ENCODE peak calls at places on chromosome 6, in six cellular contexts. O, J, P, Y, B and A are unnamed samples. For H3K4me1, the result is how much of the 10 kb centered on the place peaks cover.

GRCh38 chr6:43334466-43335095 is 26.0 kb upstream of the CRIP3 start:
- DNase-seq in O (peak), J (peak), P (no peak), Y (peak), B (peak), A (peak)

GRCh38 chr6:95249176-95249575 is 328.2 kb upstream of the MANEA start:
- DNase-seq in O (peak), J (no peak), P (no peak), Y (no peak), B (no peak), A (no peak)

GRCh38 chr6:111242452-111242851 is 155.1 kb downstream of the SLC16A10 start:
- DNase-seq in O (peak), J (no peak), P (no peak), Y (no peak), B (no peak), A (no peak)

GRCh38 chr6:52815167-52816092 is 11.8 kb upstream of the GSTA1 start:
- DNase-seq in O (peak), J (peak), P (no peak), Y (peak), B (peak), A (peak)

GRCh38 chr6:162474722-162475121 is 252.8 kb downstream of the PRKN start:
- DNase-seq in O (no peak), J (no peak), P (no peak), Y (no peak), B (no peak), A (no peak)

GRCh38 chr6:30060634-30060981 is 457 bp upstream of the POLR1H start:
- DNase-seq in O (no peak), J (peak), P (no peak), Y (no peak), B (no peak), A (no peak)

GRCh38 chr6:118668761-118669411 is 17.5 kb upstream of the CEP85L start:
- DNase-seq in O (no peak), J (no peak), P (no peak), Y (no peak), B (no peak), A (no peak)

GRCh38 chr6:33438978-33439594 is 15.3 kb upstream of the ZBTB9 start:
- DNase-seq in O (no peak), J (no peak), P (no peak), Y (no peak), B (no peak), A (no peak)

GRCh38 chr6:169931223-169931760 is 179.9 kb downstream of the ERMARD start:
- DNase-seq in O (no peak), J (no peak), P (no peak), Y (no peak), B (no peak), A (no peak)

GRCh38 chr6:133591330-133591729 is 297.6 kb upstream of the TCF21 start:
- DNase-seq in O (no peak), J (no peak), P (no peak), Y (no peak), B (no peak), A (no peak)

GRCh38 chr6:93304514-93304913 is 114.8 kb downstream of the EPHA7 start:
- DNase-seq in O (no peak), J (peak), P (no peak), Y (no peak), B (no peak), A (no peak)

GRCh38 chr6:20953019-20953418 is 418.8 kb downstream of the CDKAL1 start:
- DNase-seq in O (no peak), J (peak), P (no peak), Y (no peak), B (no peak), A (no peak)

GRCh38 chr6:36757206-36757605 is 59.6 kb downstream of the RAB44 start:
- DNase-seq in O (no peak), J (no peak), P (peak), Y (no peak), B (no peak), A (no peak)

GRCh38 chr6:131807644-131808459 is at the start of gene ENPP1:
- DNase-seq in O (peak), J (peak), P (no peak), Y (peak), B (peak), A (no peak)

GRCh38 chr6:56749632-56750151 is 107.0 kb upstream of the DST start:
- DNase-seq in O (no peak), J (no peak), P (no peak), Y (peak), B (peak), A (peak)

DNA sequence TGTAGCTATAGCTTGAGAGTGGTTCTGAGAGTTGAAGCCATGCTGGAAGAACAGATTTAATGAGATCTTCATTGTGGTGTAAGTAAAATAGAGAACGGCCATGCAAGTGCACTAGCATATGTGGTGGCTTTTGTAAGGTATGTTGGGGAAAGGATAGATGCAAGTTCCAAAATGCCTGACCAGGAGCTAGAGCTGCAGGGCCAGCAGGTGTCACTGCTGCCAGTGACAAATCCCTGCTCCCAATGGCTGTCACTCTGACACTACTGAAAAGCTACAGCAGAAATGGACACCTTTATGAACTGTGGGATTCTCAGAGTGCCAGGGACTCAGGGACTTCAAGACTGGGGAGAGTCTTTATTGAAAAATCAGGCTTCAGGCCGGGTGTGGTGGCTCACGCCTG is 23.1 kb upstream of the VIP start:
- DNase-seq in O (no peak), J (peak), P (no peak), Y (no peak), B (no peak), A (no peak)
- TF ChIP-seq REST in O (no peak), J (no peak), P (no peak), Y (no peak), B (no peak), A (no peak)

DNA sequence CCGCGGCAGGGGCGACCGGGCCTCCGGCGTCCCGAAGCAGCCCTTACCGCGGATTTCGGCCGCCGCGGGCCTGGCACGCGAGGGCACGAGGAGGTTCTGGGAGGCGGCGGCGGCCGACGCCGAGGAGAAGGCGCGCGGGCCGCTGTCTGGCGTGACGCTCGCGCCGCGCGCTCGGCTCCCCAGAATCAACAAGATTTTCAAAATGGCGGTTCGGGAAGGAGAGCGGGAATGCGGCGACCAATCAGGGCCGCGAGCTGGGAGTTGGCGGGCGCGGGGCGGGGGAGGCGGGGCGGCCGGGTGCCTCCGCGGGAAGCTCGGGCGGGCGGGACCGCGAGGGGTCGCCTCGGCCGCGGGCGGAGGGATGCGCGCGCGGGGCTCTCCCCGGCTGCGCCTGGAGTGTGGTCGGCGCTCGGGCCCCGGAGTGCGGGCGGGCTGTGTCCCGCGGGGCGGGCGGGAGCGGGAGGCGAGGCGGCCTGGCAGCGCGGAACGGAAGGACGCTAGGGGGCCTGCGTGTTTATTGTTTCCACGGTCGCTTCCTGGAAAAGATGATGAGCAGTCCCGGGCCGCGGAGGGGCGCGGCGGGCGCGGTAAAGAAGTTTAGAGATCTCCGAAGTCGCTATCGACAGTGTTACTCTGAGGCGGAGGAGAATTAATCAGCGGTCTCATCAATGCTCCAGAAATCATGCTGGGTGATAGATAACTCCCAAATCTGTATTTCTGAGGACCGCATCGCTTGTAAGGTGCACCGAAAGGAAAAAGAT is at the start of gene DEK:
- DNase-seq in O (peak), J (peak), P (no peak), Y (peak), B (peak), A (no peak)
- H3K4me1 ChIP-seq in O (under half), J (under half), P (under half), Y (under half), B (half or more), A (under half)

DNA sequence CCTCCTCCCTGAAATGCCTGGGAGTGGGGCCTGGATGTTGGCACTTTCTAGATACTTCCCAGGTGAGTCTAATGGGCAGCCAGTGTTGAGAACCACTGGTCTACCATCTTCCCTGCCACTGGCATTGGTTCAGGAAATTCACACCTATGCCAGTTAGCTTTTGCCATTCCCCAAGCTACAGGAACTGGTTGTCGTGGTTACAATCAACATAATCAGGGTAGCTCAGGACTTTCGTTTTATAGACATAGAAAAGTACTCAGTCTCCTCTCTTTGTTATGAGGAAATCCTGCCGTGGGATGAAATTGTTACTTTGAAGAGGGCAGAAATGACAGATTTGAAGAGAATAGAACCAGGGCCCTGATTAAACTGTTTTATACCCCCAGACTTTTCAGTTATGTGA is 127.9 kb upstream of the FOXO3 start:
- DNase-seq in O (no peak), J (no peak), P (no peak), Y (no peak), B (no peak), A (no peak)
- TF ChIP-seq REST in O (no peak), J (no peak), P (no peak), Y (no peak), B (no peak), A (no peak)

GRCh38 chr6:45949256-45949655 is 66.4 kb downstream of the CLIC5 start:
- DNase-seq in O (no peak), J (no peak), P (no peak), Y (no peak), B (no peak), A (no peak)
- H3K4me1 ChIP-seq in O (under half), J (under half), P (under half), Y (under half), B (under half), A (under half)

GRCh38 chr6:85461806-85462185 is 11.9 kb downstream of the NT5E start:
- DNase-seq in O (no peak), J (no peak), P (no peak), Y (no peak), B (no peak), A (no peak)
- TF ChIP-seq REST in O (no peak), J (no peak), P (no peak), Y (no peak), B (no peak), A (no peak)

DNA sequence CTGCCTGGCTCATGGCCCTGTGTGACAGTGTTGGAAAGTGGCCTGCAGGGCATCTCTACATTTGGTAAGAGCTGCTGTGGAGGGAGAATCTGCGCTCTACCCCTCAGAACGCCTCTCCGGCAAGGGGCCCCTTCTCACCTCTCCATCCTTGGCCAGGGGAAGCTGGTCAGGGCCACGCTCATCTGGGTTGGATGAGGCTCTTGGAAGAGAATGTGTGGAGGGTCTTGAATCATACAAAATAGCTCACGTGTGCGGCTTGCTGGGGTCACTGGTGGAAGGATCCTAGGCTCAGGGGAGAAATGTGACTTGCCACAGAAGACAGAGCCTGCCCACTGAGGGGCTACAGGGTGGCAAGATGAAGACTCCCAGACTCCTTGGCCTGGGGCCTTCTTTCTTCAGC is 105.0 kb downstream of the SCML4 start:
- DNase-seq in O (no peak), J (no peak), P (no peak), Y (no peak), B (no peak), A (no peak)
- H3K4me1 ChIP-seq in O (under half), J (under half), P (under half), Y (under half), B (under half), A (under half)